ENCODE peak calls at places on chromosomes 16 and 17, in six cellular contexts. C is astrocyte of the hippocampus; B is T-helper 2 cell; U is HL-60; K is transverse colon; T is naive thymus-derived CD4-positive, alpha-beta T cell. J is an unnamed sample.

GRCh38 chr17:76820039-76820438 is 48.2 kb upstream of the MGAT5B start:
- DNase-seq in C (no peak), B (no peak), U (peak), K (no peak), T (no peak), J (no peak)

GRCh38 chr17:58710948-58711552 is 18.6 kb downstream of the RAD51C start:
- DNase-seq in C (peak), B (peak), U (peak), K (peak), T (peak), J (peak)

GRCh38 chr17:46822388-46822921 is 4.0 kb upstream of the WNT3 start:
- DNase-seq in C (no peak), B (peak), U (peak), K (peak), T (no peak), J (peak)

GRCh38 chr16:82955836-82956348 is 329.1 kb downstream of the CDH13 start:
- DNase-seq in C (no peak), B (no peak), U (no peak), K (no peak), T (no peak), J (peak)

GRCh38 chr16:48123104-48123788 is 32.5 kb downstream of the ABCC12 start:
- DNase-seq in C (peak), B (peak), U (no peak), K (no peak), T (no peak), J (peak)

GRCh38 chr17:58344791-58345157 is 7.2 kb downstream of the SUPT4H1 start:
- DNase-seq in C (no peak), B (peak), U (peak), K (no peak), T (peak), J (no peak)

GRCh38 chr17:45372325-45372869 is 55.6 kb upstream of the MAP3K14 start:
- DNase-seq in C (no peak), B (no peak), U (no peak), K (no peak), T (no peak), J (no peak)

GRCh38 chr17:28916302-28916934 is 13.5 kb upstream of the DHRS13 start:
- DNase-seq in C (peak), B (peak), U (peak), K (no peak), T (peak), J (no peak)

GRCh38 chr17:32610027-32610650 is 123.3 kb downstream of the CDK5R1 start:
- DNase-seq in C (no peak), B (no peak), U (no peak), K (no peak), T (no peak), J (no peak)

GRCh38 chr16:11155284-11155806 is 100.7 kb downstream of the SOCS1 start:
- DNase-seq in C (peak), B (peak), U (no peak), K (no peak), T (no peak), J (peak)

J was measured in osteoblast.